ENCODE peak calls at places on chromosome 21, in six cellular contexts. One of them, this sample, is unnamed.

GRCh38 chr21:19603011-19603593 is 1199.5 kb upstream of the TMPRSS15 start:
- DNase-seq in cardiac muscle cell: no peak
- DNase-seq in aorta: no peak
- DNase-seq in central memory CD8-positive, alpha-beta T cell: no peak
- DNase-seq in midbrain: no peak
- DNase-seq in astrocyte of the cerebellum: no peak
- DNase-seq in this sample: no peak

GRCh38 chr21:45802956-45803612 is 159.6 kb downstream of the PCBP3 start:
- DNase-seq in midbrain: no peak
- DNase-seq in astrocyte of the cerebellum: no peak
- DNase-seq in central memory CD8-positive, alpha-beta T cell: no peak
- DNase-seq in aorta: no peak
- DNase-seq in cardiac muscle cell: no peak
- DNase-seq in this sample: no peak

GRCh38 chr21:42733874-42734273 is 80.5 kb downstream of the PDE9A start:
- DNase-seq in central memory CD8-positive, alpha-beta T cell: no peak
- DNase-seq in midbrain: no peak
- DNase-seq in astrocyte of the cerebellum: no peak
- DNase-seq in aorta: no peak
- DNase-seq in cardiac muscle cell: no peak
- DNase-seq in this sample: no peak

GRCh38 chr21:45421071-45421845 is 16.3 kb downstream of the COL18A1 start:
- DNase-seq in aorta: peak; percentile 75
- DNase-seq in cardiac muscle cell: peak; percentile 55
- DNase-seq in midbrain: no peak
- DNase-seq in astrocyte of the cerebellum: no peak
- DNase-seq in central memory CD8-positive, alpha-beta T cell: no peak
- DNase-seq in this sample: peak; percentile 67

GRCh38 chr21:36859744-36860501 is 106.5 kb downstream of the HLCS start:
- DNase-seq in astrocyte of the cerebellum: no peak
- DNase-seq in midbrain: no peak
- DNase-seq in aorta: peak; percentile 82
- DNase-seq in central memory CD8-positive, alpha-beta T cell: no peak
- DNase-seq in cardiac muscle cell: peak; percentile 29
- DNase-seq in this sample: peak; percentile 59

GRCh38 chr21:42569732-42570301 is 56.2 kb downstream of the SLC37A1 start:
- DNase-seq in central memory CD8-positive, alpha-beta T cell: no peak
- DNase-seq in midbrain: no peak
- DNase-seq in astrocyte of the cerebellum: no peak
- DNase-seq in cardiac muscle cell: no peak
- DNase-seq in aorta: peak; percentile 71
- DNase-seq in this sample: no peak

GRCh38 chr21:37546949-37547614 is 180.5 kb downstream of the DYRK1A start:
- DNase-seq in aorta: peak; percentile 52
- DNase-seq in central memory CD8-positive, alpha-beta T cell: no peak
- DNase-seq in midbrain: no peak
- DNase-seq in cardiac muscle cell: no peak
- DNase-seq in astrocyte of the cerebellum: peak; percentile 38
- DNase-seq in this sample: peak; percentile 32

GRCh38 chr21:41830764-41831452 is 48.2 kb downstream of the PRDM15 start:
- DNase-seq in cardiac muscle cell: no peak
- DNase-seq in astrocyte of the cerebellum: no peak
- DNase-seq in midbrain: no peak
- DNase-seq in aorta: no peak
- DNase-seq in central memory CD8-positive, alpha-beta T cell: no peak
- DNase-seq in this sample: no peak

GRCh38 chr21:42093991-42094417 is 22.9 kb downstream of the UMODL1 start:
- DNase-seq in central memory CD8-positive, alpha-beta T cell: no peak
- DNase-seq in aorta: peak; percentile 93
- DNase-seq in cardiac muscle cell: no peak
- DNase-seq in astrocyte of the cerebellum: peak; percentile 98
- DNase-seq in midbrain: peak; percentile 38
- DNase-seq in this sample: no peak

GRCh38 chr21:17359781-17360180 is 153.1 kb upstream of the CXADR start:
- DNase-seq in aorta: no peak
- DNase-seq in astrocyte of the cerebellum: no peak
- DNase-seq in midbrain: no peak
- DNase-seq in cardiac muscle cell: no peak
- DNase-seq in central memory CD8-positive, alpha-beta T cell: no peak
- DNase-seq in this sample: no peak

GRCh38 chr21:46557469-46557868 is 47.4 kb downstream of the S100B start:
- DNase-seq in midbrain: no peak
- DNase-seq in central memory CD8-positive, alpha-beta T cell: no peak
- DNase-seq in astrocyte of the cerebellum: no peak
- DNase-seq in aorta: peak; percentile 58
- DNase-seq in cardiac muscle cell: no peak
- DNase-seq in this sample: no peak

GRCh38 chr21:43362928-43363314 is 64.0 kb downstream of the SIK1 start:
- DNase-seq in aorta: no peak
- DNase-seq in central memory CD8-positive, alpha-beta T cell: no peak
- DNase-seq in midbrain: no peak
- DNase-seq in cardiac muscle cell: no peak
- DNase-seq in astrocyte of the cerebellum: peak; percentile 42
- DNase-seq in this sample: no peak

GRCh38 chr21:46550511-46550941 is 54.4 kb downstream of the S100B start:
- DNase-seq in central memory CD8-positive, alpha-beta T cell: peak; percentile 40
- DNase-seq in aorta: peak; percentile 54
- DNase-seq in astrocyte of the cerebellum: no peak
- DNase-seq in midbrain: no peak
- DNase-seq in cardiac muscle cell: no peak
- DNase-seq in this sample: no peak

GRCh38 chr21:17819878-17820232 is 699 bp upstream of the C21orf91 start:
- DNase-seq in aorta: no peak
- DNase-seq in astrocyte of the cerebellum: no peak
- DNase-seq in central memory CD8-positive, alpha-beta T cell: no peak
- DNase-seq in cardiac muscle cell: no peak
- DNase-seq in midbrain: no peak
- DNase-seq in this sample: no peak

This sample was measured in HT-29.